ENCODE peak calls at places on chromosome 6, in ten cellular contexts. One of them, this sample, is unnamed.

GRCh38 chr6:33276864-33277662 is at the start of gene B3GALT4:
- DNase-seq in endodermal cell: peak; percentile 95
- DNase-seq in osteoblast: peak; percentile 94
- DNase-seq in PC-3: peak; percentile 92
- DNase-seq in astrocyte: peak; percentile 63
- DNase-seq in body of pancreas: peak; percentile 57
- DNase-seq in brain microvascular endothelial cell: peak; percentile 44
- DNase-seq in uterus: peak; percentile 76
- DNase-seq in heart left ventricle: peak; percentile 86
- DNase-seq in A549: peak; percentile 46
- DNase-seq in this sample: peak; percentile 99

GRCh38 chr6:124994648-124995047 is 32.4 kb downstream of the RNF217 start:
- DNase-seq in uterus: no peak
- DNase-seq in brain microvascular endothelial cell: no peak
- DNase-seq in body of pancreas: no peak
- DNase-seq in A549: no peak
- DNase-seq in heart left ventricle: no peak
- DNase-seq in PC-3: no peak
- DNase-seq in osteoblast: no peak
- DNase-seq in endodermal cell: no peak
- DNase-seq in astrocyte: no peak
- DNase-seq in this sample: no peak

GRCh38 chr6:145044606-145045275 is 690.6 kb downstream of the EPM2A start:
- DNase-seq in brain microvascular endothelial cell: peak; percentile 72
- DNase-seq in heart left ventricle: no peak
- DNase-seq in osteoblast: peak; percentile 73
- DNase-seq in A549: no peak
- DNase-seq in endodermal cell: no peak
- DNase-seq in astrocyte: peak; percentile 55
- DNase-seq in PC-3: peak; percentile 44
- DNase-seq in uterus: no peak
- DNase-seq in body of pancreas: no peak
- DNase-seq in this sample: no peak

GRCh38 chr6:25025248-25025918 is 89.6 kb upstream of the RIPOR2 start:
- DNase-seq in PC-3: no peak
- DNase-seq in body of pancreas: no peak
- DNase-seq in endodermal cell: no peak
- DNase-seq in uterus: no peak
- DNase-seq in astrocyte: no peak
- DNase-seq in A549: no peak
- DNase-seq in osteoblast: no peak
- DNase-seq in brain microvascular endothelial cell: no peak
- DNase-seq in heart left ventricle: no peak
- DNase-seq in this sample: no peak

GRCh38 chr6:149864578-149865535 is 698 bp upstream of the LRP11 start:
- DNase-seq in body of pancreas: peak; percentile 54
- DNase-seq in astrocyte: peak; percentile 48
- DNase-seq in A549: peak; percentile 52
- DNase-seq in PC-3: peak; percentile 71
- DNase-seq in endodermal cell: no peak
- DNase-seq in heart left ventricle: no peak
- DNase-seq in brain microvascular endothelial cell: peak; percentile 79
- DNase-seq in osteoblast: peak; percentile 94
- DNase-seq in uterus: no peak
- DNase-seq in this sample: peak; percentile 36

GRCh38 chr6:66496659-66497058 is 789.6 kb upstream of the EYS start:
- DNase-seq in heart left ventricle: no peak
- DNase-seq in osteoblast: no peak
- DNase-seq in uterus: no peak
- DNase-seq in A549: no peak
- DNase-seq in PC-3: peak; percentile 51
- DNase-seq in brain microvascular endothelial cell: no peak
- DNase-seq in astrocyte: no peak
- DNase-seq in endodermal cell: no peak
- DNase-seq in body of pancreas: no peak
- DNase-seq in this sample: peak; percentile 28

GRCh38 chr6:142045380-142046270 is 87.1 kb upstream of the GJE1 start:
- DNase-seq in osteoblast: no peak
- DNase-seq in endodermal cell: no peak
- DNase-seq in A549: no peak
- DNase-seq in astrocyte: no peak
- DNase-seq in body of pancreas: no peak
- DNase-seq in heart left ventricle: no peak
- DNase-seq in brain microvascular endothelial cell: peak; percentile 9
- DNase-seq in PC-3: peak; percentile 50
- DNase-seq in uterus: no peak
- DNase-seq in this sample: no peak

GRCh38 chr6:164690702-164691500 is 618.5 kb downstream of the C6orf118 start:
- DNase-seq in PC-3: no peak
- DNase-seq in endodermal cell: no peak
- DNase-seq in A549: no peak
- DNase-seq in astrocyte: no peak
- DNase-seq in body of pancreas: no peak
- DNase-seq in brain microvascular endothelial cell: no peak
- DNase-seq in uterus: no peak
- DNase-seq in osteoblast: no peak
- DNase-seq in heart left ventricle: no peak
- DNase-seq in this sample: no peak

GRCh38 chr6:132643547-132643946 is 15.4 kb downstream of the TAAR1 start:
- DNase-seq in A549: no peak
- DNase-seq in astrocyte: no peak
- DNase-seq in osteoblast: no peak
- DNase-seq in endodermal cell: no peak
- DNase-seq in PC-3: no peak
- DNase-seq in body of pancreas: no peak
- DNase-seq in uterus: no peak
- DNase-seq in heart left ventricle: no peak
- DNase-seq in brain microvascular endothelial cell: no peak
- DNase-seq in this sample: no peak

GRCh38 chr6:69957990-69958559 is 91.7 kb downstream of the COL19A1 start:
- DNase-seq in heart left ventricle: no peak
- DNase-seq in osteoblast: no peak
- DNase-seq in astrocyte: peak; percentile 1
- DNase-seq in endodermal cell: no peak
- DNase-seq in PC-3: peak; percentile 4
- DNase-seq in body of pancreas: no peak
- DNase-seq in A549: no peak
- DNase-seq in uterus: no peak
- DNase-seq in brain microvascular endothelial cell: no peak
- DNase-seq in this sample: no peak

GRCh38 chr6:80553071-80553740 is 446.7 kb downstream of the BCKDHB start:
- DNase-seq in endodermal cell: no peak
- DNase-seq in heart left ventricle: peak; percentile 23
- DNase-seq in uterus: no peak
- DNase-seq in brain microvascular endothelial cell: no peak
- DNase-seq in PC-3: no peak
- DNase-seq in osteoblast: no peak
- DNase-seq in astrocyte: peak; percentile 73
- DNase-seq in body of pancreas: no peak
- DNase-seq in A549: no peak
- DNase-seq in this sample: peak; percentile 73

GRCh38 chr6:112337209-112337638 is 9.9 kb upstream of the RFPL4B start:
- DNase-seq in body of pancreas: peak; percentile 49
- DNase-seq in uterus: peak; percentile 60
- DNase-seq in heart left ventricle: peak; percentile 50
- DNase-seq in osteoblast: peak; percentile 81
- DNase-seq in PC-3: peak; percentile 72
- DNase-seq in brain microvascular endothelial cell: peak; percentile 77
- DNase-seq in astrocyte: peak; percentile 79
- DNase-seq in endodermal cell: peak; percentile 83
- DNase-seq in A549: peak; percentile 39
- DNase-seq in this sample: peak; percentile 67

GRCh38 chr6:683742-684440 is 9.0 kb downstream of the EXOC2 start:
- DNase-seq in body of pancreas: no peak
- DNase-seq in heart left ventricle: no peak
- DNase-seq in A549: no peak
- DNase-seq in uterus: no peak
- DNase-seq in endodermal cell: peak; percentile 79
- DNase-seq in osteoblast: peak; percentile 79
- DNase-seq in astrocyte: peak; percentile 95
- DNase-seq in PC-3: no peak
- DNase-seq in brain microvascular endothelial cell: peak; percentile 92
- DNase-seq in this sample: peak; percentile 92

GRCh38 chr6:111796310-111796918 is 76.8 kb downstream of the FYN start:
- DNase-seq in body of pancreas: no peak
- DNase-seq in endodermal cell: no peak
- DNase-seq in A549: no peak
- DNase-seq in PC-3: no peak
- DNase-seq in osteoblast: no peak
- DNase-seq in brain microvascular endothelial cell: no peak
- DNase-seq in heart left ventricle: no peak
- DNase-seq in uterus: no peak
- DNase-seq in astrocyte: no peak
- DNase-seq in this sample: no peak

GRCh38 chr6:107660839-107661238 is 163.3 kb downstream of the SCML4 start:
- DNase-seq in body of pancreas: no peak
- DNase-seq in uterus: no peak
- DNase-seq in endodermal cell: no peak
- DNase-seq in A549: no peak
- DNase-seq in osteoblast: no peak
- DNase-seq in PC-3: peak; percentile 50
- DNase-seq in brain microvascular endothelial cell: no peak
- DNase-seq in astrocyte: no peak
- DNase-seq in heart left ventricle: no peak
- DNase-seq in this sample: no peak

GRCh38 chr6:26555505-26556262 is 17.5 kb downstream of the HMGN4 start:
- DNase-seq in osteoblast: no peak
- DNase-seq in brain microvascular endothelial cell: no peak
- DNase-seq in astrocyte: peak; percentile 48
- DNase-seq in body of pancreas: no peak
- DNase-seq in PC-3: no peak
- DNase-seq in endodermal cell: peak; percentile 75
- DNase-seq in uterus: no peak
- DNase-seq in heart left ventricle: no peak
- DNase-seq in A549: no peak
- DNase-seq in this sample: no peak

GRCh38 chr6:37351027-37351426 is 2.8 kb upstream of the RNF8 start:
- DNase-seq in body of pancreas: no peak
- DNase-seq in osteoblast: no peak
- DNase-seq in uterus: no peak
- DNase-seq in heart left ventricle: no peak
- DNase-seq in PC-3: no peak
- DNase-seq in brain microvascular endothelial cell: no peak
- DNase-seq in endodermal cell: no peak
- DNase-seq in astrocyte: no peak
- DNase-seq in A549: no peak
- DNase-seq in this sample: no peak

GRCh38 chr6:37826188-37826587 is 6.7 kb downstream of the ZFAND3 start:
- DNase-seq in uterus: no peak
- DNase-seq in PC-3: no peak
- DNase-seq in brain microvascular endothelial cell: no peak
- DNase-seq in endodermal cell: no peak
- DNase-seq in A549: no peak
- DNase-seq in body of pancreas: no peak
- DNase-seq in osteoblast: no peak
- DNase-seq in heart left ventricle: no peak
- DNase-seq in astrocyte: no peak
- DNase-seq in this sample: no peak

GRCh38 chr6:63663147-63663877 is 27.7 kb downstream of the PHF3 start:
- DNase-seq in astrocyte: peak; percentile 80
- DNase-seq in heart left ventricle: no peak
- DNase-seq in uterus: no peak
- DNase-seq in A549: no peak
- DNase-seq in osteoblast: peak; percentile 62
- DNase-seq in endodermal cell: no peak
- DNase-seq in brain microvascular endothelial cell: peak; percentile 62
- DNase-seq in PC-3: peak; percentile 81
- DNase-seq in body of pancreas: no peak
- DNase-seq in this sample: no peak

GRCh38 chr6:84021625-84022024 is 11.9 kb upstream of the MRAP2 start:
- DNase-seq in osteoblast: no peak
- DNase-seq in PC-3: no peak
- DNase-seq in brain microvascular endothelial cell: no peak
- DNase-seq in astrocyte: no peak
- DNase-seq in uterus: no peak
- DNase-seq in endodermal cell: no peak
- DNase-seq in body of pancreas: no peak
- DNase-seq in heart left ventricle: no peak
- DNase-seq in A549: no peak
- DNase-seq in this sample: no peak
- H3K27ac ChIP-seq in osteoblast: no peak overlapping the region
- H3K27ac ChIP-seq in PC-3: no peak overlapping the region
- H3K27ac ChIP-seq in brain microvascular endothelial cell: no peak overlapping the region
- H3K27ac ChIP-seq in astrocyte: no peak overlapping the region
- H3K27ac ChIP-seq in uterus: no peak overlapping the region
- H3K27ac ChIP-seq in endodermal cell: no peak overlapping the region
- H3K27ac ChIP-seq in body of pancreas: no peak overlapping the region
- H3K27ac ChIP-seq in heart left ventricle: no peak overlapping the region
- H3K27ac ChIP-seq in A549: no peak overlapping the region
- H3K27ac ChIP-seq in this sample: no peak overlapping the region

GRCh38 chr6:72864799-72865198 is 242.9 kb downstream of the KCNQ5 start:
- DNase-seq in uterus: no peak
- DNase-seq in heart left ventricle: no peak
- DNase-seq in body of pancreas: no peak
- DNase-seq in brain microvascular endothelial cell: no peak
- DNase-seq in osteoblast: no peak
- DNase-seq in A549: no peak
- DNase-seq in astrocyte: no peak
- DNase-seq in endodermal cell: no peak
- DNase-seq in PC-3: no peak
- DNase-seq in this sample: no peak
- H3K4me3 ChIP-seq in uterus: no peak overlapping the region
- H3K4me3 ChIP-seq in heart left ventricle: no peak overlapping the region
- H3K4me3 ChIP-seq in body of pancreas: no peak overlapping the region
- H3K4me3 ChIP-seq in brain microvascular endothelial cell: no peak overlapping the region
- H3K4me3 ChIP-seq in osteoblast: no peak overlapping the region
- H3K4me3 ChIP-seq in A549: no peak overlapping the region
- H3K4me3 ChIP-seq in astrocyte: no peak overlapping the region
- H3K4me3 ChIP-seq in endodermal cell: no peak overlapping the region
- H3K4me3 ChIP-seq in PC-3: no peak overlapping the region
- H3K4me3 ChIP-seq in this sample: no peak overlapping the region

GRCh38 chr6:16236009-16236501 is 2.3 kb upstream of the GMPR start:
- DNase-seq in PC-3: no peak
- DNase-seq in endodermal cell: no peak
- DNase-seq in astrocyte: no peak
- DNase-seq in uterus: no peak
- DNase-seq in body of pancreas: no peak
- DNase-seq in brain microvascular endothelial cell: no peak
- DNase-seq in heart left ventricle: no peak
- DNase-seq in A549: no peak
- DNase-seq in osteoblast: no peak
- DNase-seq in this sample: no peak
- H3K27ac ChIP-seq in PC-3: no peak overlapping the region
- H3K27ac ChIP-seq in endodermal cell: no peak overlapping the region
- H3K27ac ChIP-seq in astrocyte: no peak overlapping the region
- H3K27ac ChIP-seq in uterus: peak overlapping the region; percentile 78
- H3K27ac ChIP-seq in body of pancreas: peak overlapping the region; percentile 67
- H3K27ac ChIP-seq in brain microvascular endothelial cell: no peak overlapping the region
- H3K27ac ChIP-seq in heart left ventricle: peak overlapping the region; percentile 19
- H3K27ac ChIP-seq in A549: no peak overlapping the region
- H3K27ac ChIP-seq in osteoblast: no peak overlapping the region
- H3K27ac ChIP-seq in this sample: no peak overlapping the region

DNA sequence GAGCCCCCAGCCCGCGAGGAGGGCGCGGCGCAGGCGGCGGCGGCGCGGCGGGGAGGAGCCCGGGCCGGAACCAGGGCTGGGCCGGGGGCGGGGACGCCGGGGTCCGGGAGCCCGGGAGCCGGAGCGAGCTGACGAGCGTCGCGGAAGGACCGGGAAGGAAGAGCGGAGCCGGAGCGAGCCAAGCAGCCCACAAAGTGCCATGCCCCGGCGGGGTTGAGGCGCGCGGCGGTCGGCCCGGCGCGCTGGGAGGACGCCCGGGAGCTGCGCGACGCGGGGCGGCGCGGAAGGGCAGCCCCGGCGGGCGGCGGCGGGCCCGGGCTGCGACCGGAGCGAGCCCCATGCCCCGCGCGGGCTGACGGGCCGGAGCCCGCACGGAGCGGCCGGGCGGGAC is 289 bp downstream of the FOXP4 start:
- DNase-seq in body of pancreas: no peak
- DNase-seq in A549: no peak
- DNase-seq in uterus: no peak
- DNase-seq in heart left ventricle: no peak
- DNase-seq in brain microvascular endothelial cell: no peak
- DNase-seq in osteoblast: peak; percentile 96
- DNase-seq in PC-3: peak; percentile 50
- DNase-seq in endodermal cell: no peak
- DNase-seq in astrocyte: peak; percentile 22
- DNase-seq in this sample: no peak
- H3K4me3 ChIP-seq in body of pancreas: peak overlapping the region; percentile 94
- H3K4me3 ChIP-seq in A549: peak overlapping the region; percentile 95
- H3K4me3 ChIP-seq in uterus: peak overlapping the region; percentile 72
- H3K4me3 ChIP-seq in heart left ventricle: peak overlapping the region; percentile 95
- H3K4me3 ChIP-seq in brain microvascular endothelial cell: peak overlapping the region; percentile 80
- H3K4me3 ChIP-seq in osteoblast: peak overlapping the region; percentile 81
- H3K4me3 ChIP-seq in PC-3: peak overlapping the region; percentile 100
- H3K4me3 ChIP-seq in endodermal cell: no peak overlapping the region
- H3K4me3 ChIP-seq in astrocyte: peak overlapping the region; percentile 85
- H3K4me3 ChIP-seq in this sample: peak overlapping the region; percentile 68